ENCODE peak calls at places on chromosome 1, in nine cellular contexts. I is NCI-H2081; X is cerebellum; B is anterior cingulate cortex; Q is G401; A is activated CD4-positive, CD25-positive, alpha-beta regulatory T cell; N is GM10248; R is mucosa of gallbladder; S is GM23248. O is an unnamed sample.
A peak's percentile ranks its signal among the peaks of the same experiment; 100 is the strongest.

GRCh38 chr1:98496246-98496995 is 165.1 kb upstream of the SNX7 start:
- DNase-seq in I (no peak), X (no peak), B (no peak), Q (no peak), A (no peak), N (no peak), R (no peak), S (peak; percentile 40), O (no peak)

GRCh38 chr1:47703981-47704596 is 266.2 kb downstream of the FOXD2 start:
- DNase-seq in I (no peak), X (no peak), B (no peak), Q (no peak), A (no peak), N (no peak), R (no peak), S (peak; percentile 91), O (no peak)

GRCh38 chr1:74113333-74113732 is 84.6 kb downstream of the LRRIQ3 start:
- DNase-seq in I (no peak), X (no peak), B (no peak), Q (no peak), A (no peak), N (no peak), R (no peak), S (no peak), O (no peak)

GRCh38 chr1:232515706-232516105 is 114.2 kb downstream of the SIPA1L2 start:
- DNase-seq in I (no peak), X (no peak), B (no peak), Q (no peak), A (no peak), N (no peak), R (no peak), S (no peak), O (no peak)

GRCh38 chr1:37478890-37479254 is 4.5 kb downstream of the ZC3H12A start:
- DNase-seq in I (no peak), X (no peak), B (no peak), Q (no peak), A (no peak), N (no peak), R (no peak), S (no peak), O (no peak)

GRCh38 chr1:163082971-163083370 is 13.8 kb downstream of the RGS4 start:
- DNase-seq in I (no peak), X (no peak), B (no peak), Q (no peak), A (no peak), N (no peak), R (no peak), S (no peak), O (no peak)

GRCh38 chr1:212899845-212900244 is 41.8 kb downstream of the FLVCR1 start:
- DNase-seq in I (no peak), X (no peak), B (no peak), Q (no peak), A (no peak), N (no peak), R (no peak), S (no peak), O (no peak)

GRCh38 chr1:59750612-59751395 is 63.9 kb upstream of the HOOK1 start:
- DNase-seq in I (no peak), X (no peak), B (no peak), Q (no peak), A (no peak), N (no peak), R (peak; percentile 40), S (peak; percentile 96), O (no peak)